ENCODE peak calls at places on chromosomes 4 and X, in seven cellular contexts. D, T, Q, C, L, S and B are unnamed samples.

GRCh38 chr4:103095080-103095479 is 4.6 kb downstream of the BDH2 start:
- DNase-seq in S (no peak), L (no peak), Q (no peak), D (no peak), C (no peak), T (no peak), B (no peak)

GRCh38 chrX:71532078-71532752 is 689 bp upstream of the OGT start:
- DNase-seq in Q (no peak), T (peak; percentile 58), C (peak; percentile 50), L (peak; percentile 33), S (peak; percentile 40), D (peak; percentile 96), B (peak; percentile 42)

GRCh38 chr4:162921178-162921785 is 245.4 kb downstream of the NAF1 start:
- DNase-seq in Q (no peak), D (no peak), S (no peak), C (peak; percentile 2), T (no peak), L (no peak), B (no peak)

GRCh38 chrX:109485470-109486340 is 3.8 kb upstream of the GUCY2F start:
- DNase-seq in D (peak; percentile 55), C (peak; percentile 62), Q (peak; percentile 30), S (peak; percentile 36), L (peak; percentile 10), T (peak; percentile 71), B (peak; percentile 64)

GRCh38 chrX:120380699-120381098 is 18.8 kb downstream of the ATP1B4 start:
- DNase-seq in T (peak; percentile 41), C (peak; percentile 64), S (no peak), Q (no peak), L (peak; percentile 4), D (peak; percentile 56), B (no peak)

GRCh38 chr4:82886145-82886942 is 4.6 kb downstream of the SEC31A start:
- DNase-seq in D (no peak), L (no peak), T (no peak), Q (no peak), C (no peak), S (no peak), B (no peak)

GRCh38 chr4:155615054-155615887 is 51.4 kb upstream of the GUCY1A1 start:
- DNase-seq in C (no peak), Q (no peak), D (no peak), T (no peak), S (no peak), L (no peak), B (no peak)

GRCh38 chrX:40105016-40105790 is 7.4 kb upstream of the BCOR start:
- DNase-seq in S (peak; percentile 29), C (peak; percentile 42), L (no peak), Q (no peak), T (no peak), D (peak; percentile 65), B (no peak)

GRCh38 chr4:169313732-169314131 is 43.0 kb upstream of the SH3RF1 start:
- DNase-seq in D (no peak), S (no peak), Q (no peak), C (no peak), L (no peak), T (no peak), B (no peak)

GRCh38 chrX:119398974-119399771 is at the start of gene SLC25A43:
- DNase-seq in S (peak; percentile 30), D (peak; percentile 45), Q (peak; percentile 9), T (peak; percentile 45), C (no peak), L (no peak), B (peak; percentile 64)

GRCh38 chr4:26860922-26861433 is 337 bp downstream of the STIM2 start:
- DNase-seq in T (peak; percentile 19), Q (peak; percentile 34), L (peak; percentile 18), D (peak; percentile 84), C (no peak), S (peak; percentile 56), B (peak; percentile 29)

GRCh38 chr4:165112258-165113156 is at the start of gene TMEM192:
- DNase-seq in Q (peak; percentile 88), D (peak; percentile 89), S (peak; percentile 91), T (peak; percentile 84), C (peak; percentile 89), L (peak; percentile 83), B (peak; percentile 97)

GRCh38 chr4:182189107-182189878 is 53.9 kb upstream of the TENM3 start:
- DNase-seq in D (no peak), L (peak; percentile 96), C (no peak), T (peak; percentile 18), Q (no peak), S (no peak), B (no peak)

GRCh38 chr4:125639182-125639621 is 324.4 kb downstream of the FAT4 start:
- DNase-seq in T (no peak), S (no peak), C (peak; percentile 9), D (no peak), Q (no peak), L (no peak), B (no peak)

GRCh38 chrX:95718746-95719145 is 965.9 kb upstream of the DIAPH2 start:
- DNase-seq in Q (no peak), T (no peak), D (no peak), L (no peak), S (no peak), C (no peak), B (no peak)

GRCh38 chr4:62548108-62548524 is 1348.0 kb downstream of the ADGRL3 start:
- DNase-seq in L (peak; percentile 27), S (no peak), C (no peak), D (no peak), T (peak; percentile 98), Q (no peak), B (no peak)

GRCh38 chr4:2931765-2932560 is 31.2 kb downstream of the NOP14 start:
- DNase-seq in C (no peak), S (peak; percentile 51), D (peak; percentile 82), T (no peak), Q (no peak), L (no peak), B (peak; percentile 50)

GRCh38 chr4:47882228-47882627 is 32.2 kb downstream of the NFXL1 start:
- DNase-seq in D (no peak), L (no peak), Q (no peak), S (no peak), C (no peak), T (no peak), B (no peak)

GRCh38 chr4:148288448-148288847 is 153.8 kb downstream of the NR3C2 start:
- DNase-seq in Q (no peak), S (no peak), C (no peak), T (no peak), D (no peak), L (no peak), B (no peak)

GRCh38 chr4:94407846-94408245 is 43.9 kb upstream of the PDLIM5 start:
- DNase-seq in L (no peak), Q (no peak), S (no peak), D (no peak), C (no peak), T (no peak), B (no peak)

GRCh38 chrX:143934542-143934941 is 50.7 kb downstream of the UBE2NL start:
- DNase-seq in L (no peak), C (no peak), Q (no peak), D (no peak), S (no peak), T (no peak), B (no peak)

GRCh38 chr4:126396703-126397102 is 1081.9 kb downstream of the FAT4 start:
- DNase-seq in Q (no peak), C (no peak), D (no peak), L (no peak), S (no peak), T (no peak), B (no peak)